ENCODE peak calls at places on chromosomes 13 and 19, in ten cellular contexts. One of them, this sample, is unnamed.
A peak's percentile ranks its signal among the peaks of the same experiment; 100 is the strongest.

GRCh38 chr19:48906324-48906723 is 6.2 kb downstream of the NUCB1 start:
- DNase-seq in pancreas: no peak
- DNase-seq in brain microvascular endothelial cell: no peak
- DNase-seq in astrocyte of the spinal cord: no peak
- DNase-seq in mucosa of descending colon: no peak
- DNase-seq in neural crest cell: no peak
- DNase-seq in Panc1: no peak
- DNase-seq in progenitor cell of endocrine pancreas: no peak
- DNase-seq in CD8-positive, alpha-beta T cell: no peak
- DNase-seq in tibial artery: no peak
- DNase-seq in this sample: no peak

GRCh38 chr13:51192348-51192747 is 29.9 kb upstream of the FAM124A start:
- DNase-seq in pancreas: no peak
- DNase-seq in brain microvascular endothelial cell: peak; percentile 6
- DNase-seq in astrocyte of the spinal cord: no peak
- DNase-seq in mucosa of descending colon: no peak
- DNase-seq in neural crest cell: no peak
- DNase-seq in Panc1: no peak
- DNase-seq in progenitor cell of endocrine pancreas: no peak
- DNase-seq in CD8-positive, alpha-beta T cell: no peak
- DNase-seq in tibial artery: no peak
- DNase-seq in this sample: no peak

GRCh38 chr19:38956264-38956663 is 19.3 kb downstream of the FBXO17 start:
- DNase-seq in pancreas: no peak
- DNase-seq in brain microvascular endothelial cell: no peak
- DNase-seq in astrocyte of the spinal cord: no peak
- DNase-seq in mucosa of descending colon: no peak
- DNase-seq in neural crest cell: no peak
- DNase-seq in Panc1: no peak
- DNase-seq in progenitor cell of endocrine pancreas: no peak
- DNase-seq in CD8-positive, alpha-beta T cell: no peak
- DNase-seq in tibial artery: no peak
- DNase-seq in this sample: no peak

GRCh38 chr13:30905932-30906383 is at the start of gene MEDAG:
- DNase-seq in pancreas: no peak
- DNase-seq in brain microvascular endothelial cell: peak; percentile 82
- DNase-seq in astrocyte of the spinal cord: peak; percentile 78
- DNase-seq in mucosa of descending colon: peak; percentile 34
- DNase-seq in neural crest cell: no peak
- DNase-seq in Panc1: no peak
- DNase-seq in progenitor cell of endocrine pancreas: no peak
- DNase-seq in CD8-positive, alpha-beta T cell: no peak
- DNase-seq in tibial artery: peak; percentile 95
- DNase-seq in this sample: no peak

GRCh38 chr19:55062735-55063491 is at the start of gene RDH13:
- DNase-seq in pancreas: peak; percentile 97
- DNase-seq in brain microvascular endothelial cell: peak; percentile 96
- DNase-seq in astrocyte of the spinal cord: peak; percentile 93
- DNase-seq in mucosa of descending colon: peak; percentile 99
- DNase-seq in neural crest cell: peak; percentile 99
- DNase-seq in Panc1: peak; percentile 91
- DNase-seq in progenitor cell of endocrine pancreas: peak; percentile 90
- DNase-seq in CD8-positive, alpha-beta T cell: peak; percentile 96
- DNase-seq in tibial artery: peak; percentile 97
- DNase-seq in this sample: peak; percentile 94

GRCh38 chr13:113917096-113917495 is 53.2 kb upstream of the GAS6 start:
- DNase-seq in pancreas: no peak
- DNase-seq in brain microvascular endothelial cell: no peak
- DNase-seq in astrocyte of the spinal cord: no peak
- DNase-seq in mucosa of descending colon: no peak
- DNase-seq in neural crest cell: no peak
- DNase-seq in Panc1: no peak
- DNase-seq in progenitor cell of endocrine pancreas: peak; percentile 7
- DNase-seq in CD8-positive, alpha-beta T cell: no peak
- DNase-seq in tibial artery: no peak
- DNase-seq in this sample: no peak

GRCh38 chr13:105202384-105202783 is 1333.1 kb downstream of the EFNB2 start:
- DNase-seq in pancreas: no peak
- DNase-seq in brain microvascular endothelial cell: peak; percentile 60
- DNase-seq in astrocyte of the spinal cord: peak; percentile 61
- DNase-seq in mucosa of descending colon: no peak
- DNase-seq in neural crest cell: no peak
- DNase-seq in Panc1: no peak
- DNase-seq in progenitor cell of endocrine pancreas: no peak
- DNase-seq in CD8-positive, alpha-beta T cell: no peak
- DNase-seq in tibial artery: no peak
- DNase-seq in this sample: no peak

GRCh38 chr13:42239644-42240043 is 32.3 kb upstream of the AKAP11 start:
- DNase-seq in pancreas: no peak
- DNase-seq in brain microvascular endothelial cell: no peak
- DNase-seq in astrocyte of the spinal cord: peak; percentile 17
- DNase-seq in mucosa of descending colon: no peak
- DNase-seq in neural crest cell: no peak
- DNase-seq in Panc1: no peak
- DNase-seq in progenitor cell of endocrine pancreas: no peak
- DNase-seq in CD8-positive, alpha-beta T cell: no peak
- DNase-seq in tibial artery: no peak
- DNase-seq in this sample: no peak

GRCh38 chr19:45206328-45206727 is 27.7 kb downstream of the BLOC1S3 start:
- DNase-seq in pancreas: no peak
- DNase-seq in brain microvascular endothelial cell: no peak
- DNase-seq in astrocyte of the spinal cord: no peak
- DNase-seq in mucosa of descending colon: no peak
- DNase-seq in neural crest cell: no peak
- DNase-seq in Panc1: no peak
- DNase-seq in progenitor cell of endocrine pancreas: no peak
- DNase-seq in CD8-positive, alpha-beta T cell: no peak
- DNase-seq in tibial artery: no peak
- DNase-seq in this sample: no peak

GRCh38 chr19:16070366-16070990 is 5.8 kb upstream of the TPM4 start:
- DNase-seq in pancreas: no peak
- DNase-seq in brain microvascular endothelial cell: no peak
- DNase-seq in astrocyte of the spinal cord: no peak
- DNase-seq in mucosa of descending colon: peak; percentile 94
- DNase-seq in neural crest cell: no peak
- DNase-seq in Panc1: no peak
- DNase-seq in progenitor cell of endocrine pancreas: no peak
- DNase-seq in CD8-positive, alpha-beta T cell: peak; percentile 83
- DNase-seq in tibial artery: peak; percentile 88
- DNase-seq in this sample: peak; percentile 92

DNA sequence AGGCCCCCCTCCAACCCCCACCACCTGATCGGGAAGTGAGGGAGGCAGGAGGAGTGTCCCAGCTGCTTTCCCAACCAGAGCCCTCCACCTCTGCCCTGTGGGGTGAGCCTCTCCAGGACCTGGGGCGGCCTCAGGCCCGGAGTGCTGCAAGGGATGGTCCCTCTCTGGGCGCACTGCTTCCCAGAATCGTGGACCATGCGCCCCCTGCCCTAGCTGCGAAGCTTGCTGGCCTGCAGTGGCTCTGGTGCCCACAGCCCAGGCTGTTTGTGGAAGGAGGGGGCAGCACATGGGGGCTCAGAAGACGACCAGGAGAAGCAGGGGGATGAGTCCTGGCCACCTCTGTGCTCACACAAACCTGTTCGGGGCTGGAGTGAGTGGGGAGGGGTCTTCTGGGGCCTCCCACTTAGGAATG is 33.6 kb downstream of the CEBPG start:
- DNase-seq in pancreas: no peak
- DNase-seq in brain microvascular endothelial cell: no peak
- DNase-seq in astrocyte of the spinal cord: no peak
- DNase-seq in mucosa of descending colon: no peak
- DNase-seq in neural crest cell: no peak
- DNase-seq in Panc1: no peak
- DNase-seq in progenitor cell of endocrine pancreas: no peak
- DNase-seq in CD8-positive, alpha-beta T cell: no peak
- DNase-seq in tibial artery: no peak
- DNase-seq in this sample: no peak
- TF ChIP-seq CTCF in pancreas: peak; percentile 8
- TF ChIP-seq CTCF in brain microvascular endothelial cell: no peak
- TF ChIP-seq CTCF in astrocyte of the spinal cord: no peak
- TF ChIP-seq CTCF in mucosa of descending colon: no peak
- TF ChIP-seq CTCF in neural crest cell: peak; percentile 7
- TF ChIP-seq CTCF in Panc1: peak; percentile 71
- TF ChIP-seq CTCF in progenitor cell of endocrine pancreas: no peak
- TF ChIP-seq CTCF in CD8-positive, alpha-beta T cell: peak; percentile 37
- TF ChIP-seq CTCF in tibial artery: no peak
- TF ChIP-seq CTCF in this sample: peak; percentile 66

GRCh38 chr19:6092329-6093286 is 17.7 kb downstream of the RFX2 start:
- DNase-seq in pancreas: peak; percentile 68
- DNase-seq in brain microvascular endothelial cell: peak; percentile 73
- DNase-seq in astrocyte of the spinal cord: peak; percentile 82
- DNase-seq in mucosa of descending colon: peak; percentile 91
- DNase-seq in neural crest cell: peak; percentile 57
- DNase-seq in Panc1: no peak
- DNase-seq in progenitor cell of endocrine pancreas: peak; percentile 59
- DNase-seq in CD8-positive, alpha-beta T cell: no peak
- DNase-seq in tibial artery: peak; percentile 96
- DNase-seq in this sample: peak; percentile 79
- TF ChIP-seq CTCF in pancreas: no peak
- TF ChIP-seq CTCF in brain microvascular endothelial cell: no peak
- TF ChIP-seq CTCF in astrocyte of the spinal cord: no peak
- TF ChIP-seq CTCF in mucosa of descending colon: no peak
- TF ChIP-seq CTCF in neural crest cell: no peak
- TF ChIP-seq CTCF in Panc1: no peak
- TF ChIP-seq CTCF in progenitor cell of endocrine pancreas: peak; percentile 9
- TF ChIP-seq CTCF in CD8-positive, alpha-beta T cell: no peak
- TF ChIP-seq CTCF in tibial artery: peak; percentile 34
- TF ChIP-seq CTCF in this sample: no peak

GRCh38 chr19:41937976-41938375 is 9.7 kb upstream of the ERFL start:
- DNase-seq in pancreas: no peak
- DNase-seq in brain microvascular endothelial cell: no peak
- DNase-seq in astrocyte of the spinal cord: no peak
- DNase-seq in mucosa of descending colon: no peak
- DNase-seq in neural crest cell: no peak
- DNase-seq in Panc1: no peak
- DNase-seq in progenitor cell of endocrine pancreas: no peak
- DNase-seq in CD8-positive, alpha-beta T cell: no peak
- DNase-seq in tibial artery: no peak
- DNase-seq in this sample: no peak
- TF ChIP-seq CTCF in pancreas: no peak
- TF ChIP-seq CTCF in brain microvascular endothelial cell: no peak
- TF ChIP-seq CTCF in astrocyte of the spinal cord: no peak
- TF ChIP-seq CTCF in mucosa of descending colon: no peak
- TF ChIP-seq CTCF in neural crest cell: no peak
- TF ChIP-seq CTCF in Panc1: no peak
- TF ChIP-seq CTCF in progenitor cell of endocrine pancreas: no peak
- TF ChIP-seq CTCF in CD8-positive, alpha-beta T cell: no peak
- TF ChIP-seq CTCF in tibial artery: no peak
- TF ChIP-seq CTCF in this sample: no peak

DNA sequence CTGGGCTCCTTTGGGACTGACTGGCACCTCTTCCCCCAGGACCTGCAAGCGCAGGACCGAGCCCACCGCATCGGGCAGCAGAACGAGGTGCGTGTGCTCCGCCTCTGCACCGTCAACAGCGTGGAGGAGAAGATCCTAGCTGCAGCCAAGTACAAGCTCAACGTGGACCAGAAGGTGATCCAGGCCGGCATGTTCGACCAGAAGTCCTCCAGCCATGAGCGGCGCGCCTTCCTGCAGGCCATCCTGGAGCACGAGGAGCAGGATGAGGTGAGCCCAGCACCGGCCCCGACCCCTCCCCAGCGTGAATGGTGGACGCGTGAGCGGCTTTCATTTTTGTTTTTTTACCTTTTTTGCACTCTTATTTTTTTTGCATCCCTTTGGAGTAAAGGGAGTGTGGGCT is 56.0 kb upstream of the LDLR start:
- DNase-seq in pancreas: no peak
- DNase-seq in brain microvascular endothelial cell: no peak
- DNase-seq in astrocyte of the spinal cord: no peak
- DNase-seq in mucosa of descending colon: no peak
- DNase-seq in neural crest cell: no peak
- DNase-seq in Panc1: no peak
- DNase-seq in progenitor cell of endocrine pancreas: no peak
- DNase-seq in CD8-positive, alpha-beta T cell: no peak
- DNase-seq in tibial artery: no peak
- DNase-seq in this sample: no peak
- TF ChIP-seq CTCF in pancreas: no peak
- TF ChIP-seq CTCF in brain microvascular endothelial cell: no peak
- TF ChIP-seq CTCF in astrocyte of the spinal cord: no peak
- TF ChIP-seq CTCF in mucosa of descending colon: no peak
- TF ChIP-seq CTCF in neural crest cell: no peak
- TF ChIP-seq CTCF in Panc1: no peak
- TF ChIP-seq CTCF in progenitor cell of endocrine pancreas: no peak
- TF ChIP-seq CTCF in CD8-positive, alpha-beta T cell: no peak
- TF ChIP-seq CTCF in tibial artery: no peak
- TF ChIP-seq CTCF in this sample: no peak